ENCODE peak calls at places on chromosomes 2 and 18, in nine cellular contexts. One of them, this sample, is unnamed. For H3K27me3, the result is how much of the 10 kb centered on the place peaks cover.

GRCh38 chr2:212814941-212815340 is 276.3 kb upstream of the ERBB4 start:
- DNase-seq in SK-N-SH: no peak
- DNase-seq in ascending aorta: no peak
- DNase-seq in upper lobe of right lung: no peak
- DNase-seq in prostate gland: no peak
- DNase-seq in endodermal cell: no peak
- DNase-seq in GM23338: no peak
- DNase-seq in left ventricle myocardium inferior: no peak
- DNase-seq in heart right ventricle: no peak
- DNase-seq in this sample: no peak

GRCh38 chr2:12293868-12294267 is 422.9 kb upstream of the TRIB2 start:
- DNase-seq in upper lobe of right lung: no peak
- DNase-seq in ascending aorta: no peak
- DNase-seq in prostate gland: no peak
- DNase-seq in endodermal cell: no peak
- DNase-seq in GM23338: no peak
- DNase-seq in SK-N-SH: no peak
- DNase-seq in left ventricle myocardium inferior: no peak
- DNase-seq in heart right ventricle: no peak
- DNase-seq in this sample: no peak

GRCh38 chr18:23958036-23958435 is 56.5 kb upstream of the TTC39C start:
- DNase-seq in SK-N-SH: no peak
- DNase-seq in ascending aorta: peak
- DNase-seq in heart right ventricle: peak
- DNase-seq in prostate gland: peak
- DNase-seq in GM23338: no peak
- DNase-seq in left ventricle myocardium inferior: peak
- DNase-seq in upper lobe of right lung: no peak
- DNase-seq in endodermal cell: no peak
- DNase-seq in this sample: no peak

GRCh38 chr2:198062826-198063225 is 258.4 kb downstream of the PLCL1 start:
- DNase-seq in endodermal cell: no peak
- DNase-seq in GM23338: no peak
- DNase-seq in left ventricle myocardium inferior: no peak
- DNase-seq in ascending aorta: no peak
- DNase-seq in upper lobe of right lung: no peak
- DNase-seq in SK-N-SH: no peak
- DNase-seq in prostate gland: no peak
- DNase-seq in heart right ventricle: no peak
- DNase-seq in this sample: no peak

GRCh38 chr18:44819944-44820510 is 139.3 kb downstream of the SETBP1 start:
- DNase-seq in GM23338: no peak
- DNase-seq in heart right ventricle: peak
- DNase-seq in upper lobe of right lung: no peak
- DNase-seq in ascending aorta: peak
- DNase-seq in endodermal cell: peak
- DNase-seq in prostate gland: no peak
- DNase-seq in left ventricle myocardium inferior: peak
- DNase-seq in SK-N-SH: no peak
- DNase-seq in this sample: peak

GRCh38 chr2:205902041-205902898 is 183.7 kb downstream of the INO80D start:
- DNase-seq in SK-N-SH: peak
- DNase-seq in left ventricle myocardium inferior: no peak
- DNase-seq in GM23338: no peak
- DNase-seq in ascending aorta: no peak
- DNase-seq in endodermal cell: no peak
- DNase-seq in upper lobe of right lung: no peak
- DNase-seq in heart right ventricle: no peak
- DNase-seq in prostate gland: peak
- DNase-seq in this sample: no peak

GRCh38 chr2:180520206-180520605 is 460.2 kb upstream of the UBE2E3 start:
- DNase-seq in GM23338: no peak
- DNase-seq in upper lobe of right lung: no peak
- DNase-seq in SK-N-SH: no peak
- DNase-seq in ascending aorta: no peak
- DNase-seq in heart right ventricle: no peak
- DNase-seq in prostate gland: no peak
- DNase-seq in endodermal cell: peak
- DNase-seq in left ventricle myocardium inferior: no peak
- DNase-seq in this sample: no peak

GRCh38 chr2:196660264-196660663 is 20.7 kb downstream of the CCDC150 start:
- DNase-seq in prostate gland: no peak
- DNase-seq in ascending aorta: no peak
- DNase-seq in endodermal cell: no peak
- DNase-seq in heart right ventricle: no peak
- DNase-seq in SK-N-SH: no peak
- DNase-seq in GM23338: no peak
- DNase-seq in left ventricle myocardium inferior: no peak
- DNase-seq in upper lobe of right lung: no peak
- DNase-seq in this sample: no peak

GRCh38 chr2:120568975-120569268 is 166.7 kb upstream of the GLI2 start:
- DNase-seq in heart right ventricle: no peak
- DNase-seq in left ventricle myocardium inferior: no peak
- DNase-seq in upper lobe of right lung: no peak
- DNase-seq in prostate gland: no peak
- DNase-seq in GM23338: no peak
- DNase-seq in endodermal cell: no peak
- DNase-seq in ascending aorta: no peak
- DNase-seq in SK-N-SH: no peak
- DNase-seq in this sample: no peak

GRCh38 chr2:120568089-120568974 is 167.3 kb upstream of the GLI2 start:
- DNase-seq in left ventricle myocardium inferior: no peak
- DNase-seq in ascending aorta: no peak
- DNase-seq in endodermal cell: no peak
- DNase-seq in heart right ventricle: no peak
- DNase-seq in upper lobe of right lung: no peak
- DNase-seq in prostate gland: no peak
- DNase-seq in SK-N-SH: no peak
- DNase-seq in GM23338: no peak
- DNase-seq in this sample: no peak

GRCh38 chr2:120566331-120567035 is 169.2 kb upstream of the GLI2 start:
- DNase-seq in ascending aorta: peak
- DNase-seq in endodermal cell: no peak
- DNase-seq in left ventricle myocardium inferior: peak
- DNase-seq in prostate gland: no peak
- DNase-seq in GM23338: no peak
- DNase-seq in SK-N-SH: no peak
- DNase-seq in heart right ventricle: peak
- DNase-seq in upper lobe of right lung: no peak
- DNase-seq in this sample: no peak

GRCh38 chr2:120565929-120566328 is 169.7 kb upstream of the GLI2 start:
- DNase-seq in SK-N-SH: no peak
- DNase-seq in upper lobe of right lung: no peak
- DNase-seq in endodermal cell: no peak
- DNase-seq in heart right ventricle: no peak
- DNase-seq in prostate gland: no peak
- DNase-seq in ascending aorta: no peak
- DNase-seq in left ventricle myocardium inferior: no peak
- DNase-seq in GM23338: no peak
- DNase-seq in this sample: no peak

DNA sequence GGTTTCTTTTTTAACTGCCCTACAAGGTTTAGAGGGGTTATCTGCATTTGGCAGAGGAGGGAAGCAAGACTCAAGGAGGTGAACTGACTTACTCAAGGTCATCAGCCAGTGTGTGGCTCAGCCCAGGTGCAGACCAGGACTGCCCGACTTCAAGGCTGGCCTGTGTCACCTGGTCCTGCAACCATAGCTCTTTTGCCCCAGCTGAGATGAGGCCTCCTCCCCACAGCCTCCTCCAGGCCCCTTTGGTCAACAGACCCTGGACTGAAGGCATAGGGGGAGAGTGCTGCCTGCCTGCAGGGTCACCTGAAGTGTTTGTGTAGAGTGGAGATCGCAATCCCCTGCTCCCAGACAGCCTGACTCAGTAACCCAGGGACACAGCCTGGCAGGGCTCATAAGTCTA is 168.5 kb upstream of the GLI2 start:
- DNase-seq in prostate gland: no peak
- DNase-seq in heart right ventricle: no peak
- DNase-seq in ascending aorta: no peak
- DNase-seq in left ventricle myocardium inferior: no peak
- DNase-seq in upper lobe of right lung: no peak
- DNase-seq in endodermal cell: no peak
- DNase-seq in GM23338: no peak
- DNase-seq in SK-N-SH: no peak
- DNase-seq in this sample: no peak
- H3K4me3 ChIP-seq in prostate gland: no peak
- H3K4me3 ChIP-seq in heart right ventricle: no peak
- H3K4me3 ChIP-seq in ascending aorta: peak
- H3K4me3 ChIP-seq in left ventricle myocardium inferior: peak
- H3K4me3 ChIP-seq in upper lobe of right lung: no peak
- H3K4me3 ChIP-seq in endodermal cell: no peak
- H3K4me3 ChIP-seq in GM23338: no peak
- H3K4me3 ChIP-seq in SK-N-SH: no peak
- H3K4me3 ChIP-seq in this sample: no peak

GRCh38 chr2:218962859-218963492 is 3.5 kb downstream of the CDK5R2 start:
- DNase-seq in upper lobe of right lung: peak
- DNase-seq in prostate gland: peak
- DNase-seq in GM23338: peak
- DNase-seq in endodermal cell: peak
- DNase-seq in ascending aorta: no peak
- DNase-seq in left ventricle myocardium inferior: peak
- DNase-seq in SK-N-SH: peak
- DNase-seq in heart right ventricle: peak
- DNase-seq in this sample: peak

GRCh38 chr2:218960196-218961165 is 1.0 kb downstream of the CDK5R2 start:
- DNase-seq in endodermal cell: peak
- DNase-seq in left ventricle myocardium inferior: no peak
- DNase-seq in heart right ventricle: no peak
- DNase-seq in ascending aorta: no peak
- DNase-seq in SK-N-SH: peak
- DNase-seq in prostate gland: no peak
- DNase-seq in upper lobe of right lung: no peak
- DNase-seq in GM23338: peak
- DNase-seq in this sample: peak

GRCh38 chr2:218961229-218961628 is 1.8 kb downstream of the CDK5R2 start:
- DNase-seq in prostate gland: no peak
- DNase-seq in SK-N-SH: no peak
- DNase-seq in heart right ventricle: no peak
- DNase-seq in ascending aorta: no peak
- DNase-seq in GM23338: no peak
- DNase-seq in left ventricle myocardium inferior: no peak
- DNase-seq in upper lobe of right lung: no peak
- DNase-seq in endodermal cell: no peak
- DNase-seq in this sample: no peak

GRCh38 chr2:218963597-218963996 is 4.1 kb downstream of the CDK5R2 start:
- DNase-seq in GM23338: no peak
- DNase-seq in ascending aorta: no peak
- DNase-seq in SK-N-SH: no peak
- DNase-seq in prostate gland: no peak
- DNase-seq in left ventricle myocardium inferior: no peak
- DNase-seq in heart right ventricle: no peak
- DNase-seq in upper lobe of right lung: no peak
- DNase-seq in endodermal cell: no peak
- DNase-seq in this sample: no peak

DNA sequence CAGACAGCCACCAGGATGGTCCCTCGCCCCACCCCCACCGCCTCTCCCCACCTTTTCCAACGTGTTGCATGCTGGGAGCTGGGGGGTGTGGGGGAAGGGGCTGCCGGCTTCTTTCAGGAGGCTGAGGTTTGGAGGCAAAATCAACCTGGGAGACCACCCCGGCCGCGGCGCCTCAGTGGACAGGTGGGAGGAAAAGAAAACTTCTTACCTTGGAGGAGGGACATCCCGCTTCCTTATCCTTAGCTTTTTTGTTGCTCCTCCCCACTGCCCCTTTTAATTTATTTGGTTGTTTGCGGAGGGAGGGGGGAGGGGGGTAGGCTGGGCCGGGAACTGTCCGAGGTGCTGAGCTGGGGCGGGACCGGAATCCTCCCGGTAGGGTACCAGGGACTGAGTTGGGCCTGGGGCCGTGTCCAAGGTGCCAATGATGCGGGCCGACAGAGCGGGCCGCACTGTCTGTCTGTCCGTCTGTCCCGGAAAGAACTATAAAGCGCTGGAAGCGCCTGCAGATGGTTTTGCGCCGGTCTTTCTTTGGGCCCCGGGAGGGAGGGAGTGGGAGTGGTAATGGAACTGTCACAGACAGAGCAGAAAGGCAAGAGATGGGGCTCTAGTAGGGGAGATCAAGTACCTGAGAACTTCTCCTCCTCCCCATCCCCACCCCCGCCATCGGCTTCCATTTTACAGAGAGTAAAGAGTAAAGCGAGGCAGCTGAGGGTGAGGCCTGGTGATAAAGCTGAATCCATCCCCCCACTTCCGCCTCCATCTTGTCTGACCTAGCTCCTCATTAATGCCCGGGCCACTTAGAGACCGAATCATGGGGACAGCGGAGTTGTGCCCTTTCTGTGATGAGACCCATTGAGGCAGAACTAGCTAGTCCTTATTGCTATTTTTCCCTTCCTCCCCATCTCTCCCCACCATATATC is 2.4 kb downstream of the CDK5R2 start:
- DNase-seq in left ventricle myocardium inferior: no peak
- DNase-seq in prostate gland: no peak
- DNase-seq in upper lobe of right lung: no peak
- DNase-seq in GM23338: peak
- DNase-seq in SK-N-SH: peak
- DNase-seq in ascending aorta: no peak
- DNase-seq in endodermal cell: peak
- DNase-seq in heart right ventricle: no peak
- DNase-seq in this sample: peak
- H3K27me3 ChIP-seq in left ventricle myocardium inferior: half or more
- H3K27me3 ChIP-seq in prostate gland: under half
- H3K27me3 ChIP-seq in upper lobe of right lung: half or more
- H3K27me3 ChIP-seq in GM23338: half or more
- H3K27me3 ChIP-seq in SK-N-SH: under half
- H3K27me3 ChIP-seq in ascending aorta: under half
- H3K27me3 ChIP-seq in endodermal cell: half or more
- H3K27me3 ChIP-seq in heart right ventricle: half or more
- H3K27me3 ChIP-seq in this sample: half or more

GRCh38 chr2:95345066-95345414 is 47.9 kb downstream of the KCNIP3 start:
- DNase-seq in endodermal cell: peak
- DNase-seq in left ventricle myocardium inferior: no peak
- DNase-seq in heart right ventricle: no peak
- DNase-seq in prostate gland: no peak
- DNase-seq in ascending aorta: peak
- DNase-seq in GM23338: no peak
- DNase-seq in SK-N-SH: no peak
- DNase-seq in upper lobe of right lung: no peak
- DNase-seq in this sample: no peak
- H3K4me3 ChIP-seq in endodermal cell: no peak
- H3K4me3 ChIP-seq in left ventricle myocardium inferior: peak
- H3K4me3 ChIP-seq in heart right ventricle: peak
- H3K4me3 ChIP-seq in prostate gland: peak
- H3K4me3 ChIP-seq in ascending aorta: peak
- H3K4me3 ChIP-seq in GM23338: peak
- H3K4me3 ChIP-seq in SK-N-SH: peak
- H3K4me3 ChIP-seq in upper lobe of right lung: peak
- H3K4me3 ChIP-seq in this sample: no peak

GRCh38 chr2:29394311-29394710 is 279.1 kb downstream of the CLIP4 start:
- DNase-seq in ascending aorta: no peak
- DNase-seq in heart right ventricle: no peak
- DNase-seq in endodermal cell: peak
- DNase-seq in left ventricle myocardium inferior: no peak
- DNase-seq in prostate gland: no peak
- DNase-seq in SK-N-SH: no peak
- DNase-seq in upper lobe of right lung: no peak
- DNase-seq in GM23338: no peak
- DNase-seq in this sample: peak

GRCh38 chr2:29398384-29399237 is 283.4 kb downstream of the CLIP4 start:
- DNase-seq in upper lobe of right lung: no peak
- DNase-seq in ascending aorta: no peak
- DNase-seq in GM23338: no peak
- DNase-seq in SK-N-SH: peak
- DNase-seq in endodermal cell: peak
- DNase-seq in left ventricle myocardium inferior: no peak
- DNase-seq in heart right ventricle: no peak
- DNase-seq in prostate gland: no peak
- DNase-seq in this sample: peak

GRCh38 chr2:29397039-29397438 is 281.8 kb downstream of the CLIP4 start:
- DNase-seq in GM23338: no peak
- DNase-seq in upper lobe of right lung: no peak
- DNase-seq in SK-N-SH: no peak
- DNase-seq in heart right ventricle: no peak
- DNase-seq in ascending aorta: no peak
- DNase-seq in prostate gland: no peak
- DNase-seq in endodermal cell: no peak
- DNase-seq in left ventricle myocardium inferior: no peak
- DNase-seq in this sample: no peak

GRCh38 chr2:29393676-29394075 is 278.5 kb downstream of the CLIP4 start:
- DNase-seq in upper lobe of right lung: no peak
- DNase-seq in ascending aorta: no peak
- DNase-seq in endodermal cell: no peak
- DNase-seq in SK-N-SH: no peak
- DNase-seq in prostate gland: no peak
- DNase-seq in GM23338: no peak
- DNase-seq in left ventricle myocardium inferior: no peak
- DNase-seq in heart right ventricle: no peak
- DNase-seq in this sample: no peak

GRCh38 chr2:29397743-29398142 is 282.5 kb downstream of the CLIP4 start:
- DNase-seq in SK-N-SH: peak
- DNase-seq in endodermal cell: no peak
- DNase-seq in prostate gland: no peak
- DNase-seq in GM23338: no peak
- DNase-seq in upper lobe of right lung: no peak
- DNase-seq in ascending aorta: no peak
- DNase-seq in left ventricle myocardium inferior: no peak
- DNase-seq in heart right ventricle: no peak
- DNase-seq in this sample: no peak
- H3K27me3 ChIP-seq in SK-N-SH: under half
- H3K27me3 ChIP-seq in endodermal cell: under half
- H3K27me3 ChIP-seq in prostate gland: under half
- H3K27me3 ChIP-seq in GM23338: under half
- H3K27me3 ChIP-seq in upper lobe of right lung: under half
- H3K27me3 ChIP-seq in ascending aorta: under half
- H3K27me3 ChIP-seq in left ventricle myocardium inferior: under half
- H3K27me3 ChIP-seq in heart right ventricle: under half
- H3K27me3 ChIP-seq in this sample: under half

This sample was measured in H7.